ENCODE peak calls at places on chromosome 22, in ten cellular contexts. Y, B, P, Q, S, L, N, U, F and I are unnamed samples.

GRCh38 chr22:19723990-19724827 is 870 bp downstream of the GP1BB start:
- DNase-seq in F (no peak), U (peak; percentile 62), Y (peak; percentile 70), N (no peak), P (no peak), B (no peak), L (no peak), Q (no peak), S (no peak), I (no peak)

GRCh38 chr22:25482868-25483639 is 81.4 kb upstream of the GRK3 start:
- DNase-seq in Q (no peak), Y (no peak), P (no peak), U (no peak), B (no peak), N (no peak), L (no peak), F (peak; percentile 33), S (no peak), I (peak; percentile 89)

GRCh38 chr22:22787151-22787550 is 100.5 kb upstream of the IGLL5 start:
- DNase-seq in L (no peak), Y (no peak), U (no peak), Q (no peak), N (no peak), S (no peak), P (no peak), F (no peak), B (no peak), I (no peak)

GRCh38 chr22:50599816-50600454 is 658 bp upstream of the MAPK8IP2 start:
- DNase-seq in Q (peak; percentile 70), L (no peak), F (peak; percentile 59), N (no peak), U (peak; percentile 25), B (no peak), P (peak; percentile 49), Y (peak; percentile 26), S (no peak), I (no peak)

GRCh38 chr22:43811777-43812148 is 342 bp downstream of the EFCAB6 start:
- DNase-seq in P (peak; percentile 13), U (no peak), S (no peak), Y (no peak), B (peak; percentile 49), N (no peak), L (no peak), Q (no peak), F (no peak), I (no peak)

GRCh38 chr22:28440517-28441366 is 238.9 kb downstream of the TTC28 start:
- DNase-seq in B (no peak), L (no peak), S (no peak), P (no peak), U (no peak), N (no peak), Y (peak; percentile 16), F (no peak), Q (peak; percentile 29), I (no peak)

GRCh38 chr22:38802671-38803121 is 8.8 kb upstream of the DNAL4 start:
- DNase-seq in P (peak; percentile 33), S (no peak), Y (no peak), B (no peak), U (no peak), L (peak; percentile 62), Q (no peak), F (peak; percentile 35), N (peak; percentile 99), I (peak; percentile 64)

GRCh38 chr22:22060200-22061084 is 77.9 kb upstream of the TOP3B start:
- DNase-seq in B (no peak), P (peak; percentile 44), U (peak; percentile 89), Q (peak; percentile 71), Y (peak; percentile 20), S (peak; percentile 23), L (peak; percentile 22), F (no peak), N (no peak), I (no peak)

GRCh38 chr22:30212363-30212995 is 34.1 kb downstream of the LIF start:
- DNase-seq in Q (peak; percentile 30), B (no peak), F (peak; percentile 87), S (no peak), Y (peak; percentile 60), P (peak; percentile 29), N (no peak), U (peak; percentile 78), L (peak; percentile 93), I (peak; percentile 95)

GRCh38 chr22:34072585-34072984 is 152.3 kb upstream of the LARGE1 start:
- DNase-seq in L (no peak), P (no peak), F (no peak), U (no peak), S (no peak), N (no peak), Y (no peak), B (no peak), Q (no peak), I (no peak)

GRCh38 chr22:30178180-30179126 is 68.1 kb downstream of the LIF start:
- DNase-seq in F (no peak), U (no peak), S (no peak), P (no peak), Q (no peak), L (peak; percentile 18), B (no peak), N (no peak), Y (no peak), I (no peak)

GRCh38 chr22:48682517-48682916 is 1145.2 kb downstream of the BRD1 start:
- DNase-seq in L (no peak), F (no peak), U (no peak), S (no peak), B (no peak), P (no peak), Y (no peak), Q (no peak), N (no peak), I (no peak)

GRCh38 chr22:47225931-47226633 is 463.6 kb downstream of the TBC1D22A start:
- DNase-seq in Y (no peak), B (peak; percentile 72), S (no peak), U (no peak), N (no peak), L (no peak), F (no peak), P (no peak), Q (no peak), I (no peak)

DNA sequence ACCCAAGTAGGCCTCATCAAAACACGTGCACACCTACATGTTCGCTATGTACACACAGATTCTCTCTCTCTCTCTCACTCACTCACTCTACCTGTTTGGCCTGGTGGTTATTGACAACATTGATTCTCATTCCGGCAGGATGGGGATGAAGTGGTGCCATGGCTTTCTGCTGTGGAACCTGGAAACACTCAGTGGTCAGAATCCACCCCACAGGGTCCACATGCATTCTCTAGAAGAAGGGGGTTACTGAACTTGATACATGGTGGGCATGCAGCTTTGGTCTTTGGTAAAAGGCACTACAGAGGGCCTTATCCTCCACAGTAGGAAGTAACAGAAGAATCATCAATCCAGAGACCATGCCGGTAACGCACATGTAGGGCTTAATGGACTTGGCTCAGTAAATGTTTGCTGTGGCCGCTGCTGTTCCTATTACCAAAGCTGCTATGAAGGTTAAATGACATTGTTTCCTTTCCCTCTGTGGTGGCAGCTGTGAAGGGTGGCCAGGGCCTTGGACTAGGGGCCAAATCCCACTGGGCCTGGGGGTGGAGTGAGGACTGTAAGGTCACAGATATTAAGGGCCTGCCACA is 12.7 kb downstream of the POLDIP3 start:
- DNase-seq in F (no peak), S (no peak), L (no peak), Y (no peak), P (no peak), Q (no peak), U (no peak), N (no peak), B (no peak), I (no peak)
- TF ChIP-seq POLR2AphosphoS5 in F (peak; percentile 17), S (no peak), L (no peak), Y (no peak), P (no peak), Q (no peak), U (no peak), N (no peak), B (no peak), I (no peak)

DNA sequence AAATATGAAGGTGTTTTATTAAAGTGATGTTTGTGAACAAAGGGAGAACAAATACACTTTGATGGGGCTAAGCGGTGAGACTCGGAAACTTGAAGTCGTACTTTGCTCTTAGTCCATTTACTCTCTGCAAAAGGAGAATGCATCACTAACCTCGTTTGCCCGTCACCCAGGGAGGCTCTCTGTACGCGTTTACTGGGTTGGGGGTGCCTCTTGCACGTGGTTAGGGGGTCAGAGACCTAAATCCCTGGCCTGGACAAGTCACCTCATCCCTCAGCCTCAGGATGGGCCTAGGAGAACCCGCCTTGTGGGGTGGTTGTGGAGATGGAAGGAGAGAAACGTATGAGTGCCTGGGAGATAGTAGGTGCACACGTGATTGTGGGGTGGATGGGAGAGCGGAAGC is 803 bp upstream of the IFT27 start:
- DNase-seq in B (no peak), S (no peak), N (no peak), P (no peak), U (no peak), F (no peak), L (no peak), Y (no peak), Q (no peak), I (no peak)
- H3K4me3 ChIP-seq in B (peak overlapping the region; percentile 32), S (peak overlapping the region; percentile 21), N (peak overlapping the region; percentile 65), P (peak overlapping the region; percentile 40), U (no peak overlapping the region), F (peak overlapping the region; percentile 97), L (peak overlapping the region; percentile 96), Y (no peak overlapping the region), Q (peak overlapping the region; percentile 32), I (peak overlapping the region; percentile 57)

GRCh38 chr22:44881624-44882023 is 128.2 kb downstream of the PHF21B start:
- DNase-seq in U (no peak), N (no peak), Y (no peak), L (no peak), S (no peak), B (no peak), Q (no peak), P (no peak), F (no peak), I (peak; percentile 48)
- TF ChIP-seq POLR2AphosphoS5 in U (no peak), N (no peak), Y (no peak), L (no peak), S (no peak), B (no peak), Q (no peak), P (no peak), F (no peak), I (no peak)

DNA sequence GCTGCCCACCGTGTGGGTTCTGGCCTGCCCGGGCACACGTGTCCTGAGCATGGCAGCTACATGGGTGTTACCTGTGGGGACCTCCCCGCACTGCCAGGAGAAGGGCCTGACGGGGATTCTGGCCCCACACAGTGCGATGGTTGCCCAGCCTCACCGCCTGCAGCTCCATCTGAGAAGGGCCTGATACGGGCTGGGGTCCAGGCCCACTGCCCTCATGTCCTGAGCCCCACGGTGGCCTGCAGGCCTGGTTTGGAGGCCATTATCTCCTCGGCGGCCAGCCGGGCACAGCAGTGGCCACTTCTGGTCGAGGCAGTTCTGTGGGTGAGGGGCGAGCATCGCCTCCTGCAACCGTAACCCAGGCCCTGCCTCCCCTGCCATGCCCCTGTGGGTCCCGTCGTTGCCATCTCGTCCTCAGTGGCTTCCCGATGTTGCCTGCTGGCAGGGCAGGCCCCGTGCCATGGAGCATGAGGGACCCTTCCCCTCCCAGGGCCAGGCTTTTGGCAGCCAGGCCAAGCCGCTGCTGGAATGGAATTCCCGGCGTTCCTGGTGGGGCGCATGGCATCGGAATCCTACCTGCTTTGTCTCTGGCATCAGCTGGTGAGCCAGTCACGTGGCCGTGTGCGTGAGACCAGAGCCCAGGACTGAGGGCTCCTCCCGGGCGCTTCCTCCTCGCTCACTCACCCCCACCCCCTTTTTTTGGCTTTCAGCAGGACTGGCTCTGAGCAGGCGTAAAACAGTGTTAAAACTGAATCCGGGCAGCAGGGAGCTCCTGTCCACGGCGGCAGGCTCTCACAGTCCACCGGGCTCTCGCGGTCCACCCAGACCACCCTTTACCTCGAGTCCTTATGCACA is 71.9 kb upstream of the PPARA start:
- DNase-seq in S (no peak), F (peak; percentile 81), Y (no peak), U (no peak), B (no peak), P (peak; percentile 32), N (no peak), Q (peak; percentile 68), L (no peak), I (peak; percentile 91)
- H3K4me3 ChIP-seq in S (no peak overlapping the region), F (peak overlapping the region; percentile 59), Y (no peak overlapping the region), U (no peak overlapping the region), B (peak overlapping the region; percentile 95), P (peak overlapping the region; percentile 80), N (peak overlapping the region; percentile 89), Q (peak overlapping the region; percentile 92), L (peak overlapping the region; percentile 60), I (peak overlapping the region; percentile 85)